ENCODE peak calls at places on chromosomes 3 and 15, in ten cellular contexts. F, A, X, D, T, Z, Y, R, P and O are unnamed samples.

GRCh38 chr15:54212635-54213034 is 234.4 kb downstream of the UNC13C start:
- DNase-seq in T (no peak), A (no peak), Y (no peak), D (no peak), F (no peak), Z (no peak), P (no peak), X (no peak), R (no peak), O (no peak)

GRCh38 chr3:114706591-114707224 is 412.9 kb downstream of the TIGIT start:
- DNase-seq in Y (peak; percentile 62), R (peak; percentile 28), P (peak; percentile 16), T (no peak), A (peak; percentile 86), D (no peak), F (no peak), Z (peak; percentile 94), X (peak; percentile 88), O (no peak)

GRCh38 chr15:49370782-49371181 is 52.3 kb upstream of the FGF7 start:
- DNase-seq in X (peak; percentile 13), A (peak; percentile 39), P (no peak), F (no peak), Y (no peak), Z (no peak), D (no peak), R (no peak), T (no peak), O (no peak)

GRCh38 chr3:167940241-167940640 is 155.5 kb downstream of the GOLIM4 start:
- DNase-seq in P (no peak), F (no peak), X (no peak), A (no peak), R (no peak), D (no peak), Z (no peak), T (no peak), Y (no peak), O (no peak)

GRCh38 chr15:67836134-67836455 is 3.8 kb downstream of the RNU6-1 start:
- DNase-seq in R (no peak), T (no peak), A (no peak), P (no peak), D (no peak), X (no peak), Y (no peak), Z (no peak), F (no peak), O (peak; percentile 30)

GRCh38 chr3:73868688-73869315 is 244.1 kb upstream of the PDZRN3 start:
- DNase-seq in A (peak; percentile 38), P (peak; percentile 18), X (no peak), R (no peak), T (no peak), Z (peak; percentile 12), D (no peak), F (peak; percentile 14), Y (peak; percentile 66), O (peak; percentile 49)

GRCh38 chr3:174397848-174398247 is 461.3 kb upstream of the NAALADL2 start:
- DNase-seq in X (peak; percentile 22), T (no peak), Z (peak; percentile 1), R (no peak), F (no peak), Y (no peak), P (no peak), A (peak; percentile 50), D (no peak), O (no peak)

GRCh38 chr15:76433798-76434400 is 97.3 kb downstream of the ISL2 start:
- DNase-seq in X (no peak), A (peak; percentile 9), T (no peak), Z (no peak), R (no peak), P (no peak), F (no peak), Y (no peak), D (no peak), O (no peak)

GRCh38 chr3:195012100-195012499 is 258.9 kb downstream of the XXYLT1 start:
- DNase-seq in A (no peak), F (no peak), T (no peak), Z (no peak), P (no peak), Y (no peak), R (no peak), X (no peak), D (no peak), O (peak; percentile 36)

GRCh38 chr3:115169808-115170207 is 22.7 kb upstream of the ZBTB20 start:
- DNase-seq in Y (no peak), R (no peak), D (no peak), A (no peak), X (no peak), Z (no peak), T (no peak), P (no peak), F (no peak), O (no peak)

GRCh38 chr15:41919954-41920538 is 26.2 kb upstream of the SPTBN5 start:
- DNase-seq in R (no peak), T (no peak), X (no peak), F (peak; percentile 75), A (peak; percentile 97), Z (no peak), D (no peak), Y (peak; percentile 85), P (no peak), O (no peak)

GRCh38 chr3:123042413-123042812 is 14.8 kb upstream of the SEMA5B start:
- DNase-seq in Y (no peak), F (no peak), R (no peak), T (no peak), Z (no peak), P (no peak), A (no peak), D (no peak), X (no peak), O (no peak)

GRCh38 chr3:39150170-39150802 is 3.1 kb downstream of the CSRNP1 start:
- DNase-seq in Z (no peak), D (peak; percentile 21), T (no peak), X (no peak), Y (no peak), A (no peak), F (no peak), P (no peak), R (no peak), O (no peak)

GRCh38 chr3:194961149-194961548 is 275.5 kb downstream of the FAM43A start:
- DNase-seq in X (no peak), P (no peak), F (no peak), Y (no peak), Z (no peak), R (no peak), D (peak; percentile 13), A (no peak), T (no peak), O (no peak)

DNA sequence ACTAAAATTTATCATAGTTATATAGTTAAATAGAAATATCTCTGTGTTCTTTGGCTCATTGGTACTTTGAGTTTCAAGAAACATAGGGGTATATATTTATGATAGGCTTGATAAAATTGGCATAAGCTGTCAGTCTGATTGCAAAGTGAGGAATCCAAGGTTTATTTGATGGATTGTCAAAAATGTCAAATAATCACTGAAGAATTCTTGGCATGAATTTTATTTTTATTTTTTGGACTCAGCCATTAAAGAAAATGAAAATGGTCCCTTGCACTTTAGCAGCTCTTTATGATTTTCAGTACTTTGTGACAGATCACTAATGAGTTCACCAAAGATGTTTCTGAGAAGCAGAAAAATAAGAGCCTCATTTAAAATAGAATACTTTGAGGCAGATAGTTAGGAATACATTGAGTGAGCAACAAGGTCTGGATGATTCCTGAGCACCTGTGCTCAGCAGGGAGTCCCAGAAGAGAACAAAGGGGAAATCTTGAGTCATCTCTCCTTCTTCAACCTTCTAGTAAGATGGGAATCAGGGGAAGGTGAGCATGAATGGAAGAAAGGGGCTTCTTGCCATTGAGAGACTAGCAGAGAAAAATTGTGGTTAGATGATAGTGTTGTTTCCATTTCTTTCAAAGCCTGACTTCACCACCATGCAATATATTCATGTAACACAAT is 85.3 kb upstream of the VEPH1 start:
- DNase-seq in D (no peak), F (no peak), T (no peak), A (no peak), Z (no peak), X (no peak), Y (no peak), R (no peak), P (no peak), O (no peak)
- H3K27me3 ChIP-seq in D (no peaks in the 10 kb centered on the region), F (no peaks in the 10 kb centered on the region), T (no peaks in the 10 kb centered on the region), A (peaks cover 15% of the 10 kb centered on the region), Z (no peaks in the 10 kb centered on the region), X (no peaks in the 10 kb centered on the region), Y (no peaks in the 10 kb centered on the region), R (no peaks in the 10 kb centered on the region), P (no peaks in the 10 kb centered on the region), O (no peaks in the 10 kb centered on the region)

GRCh38 chr15:78264304-78265136 is at the start of gene DNAJA4:
- DNase-seq in X (no peak), P (peak; percentile 54), A (no peak), Y (peak; percentile 67), R (peak; percentile 27), F (peak; percentile 49), Z (no peak), D (peak; percentile 32), T (peak; percentile 82), O (peak; percentile 77)

GRCh38 chr15:78265752-78266224 is 1.4 kb downstream of the DNAJA4 start:
- DNase-seq in Y (no peak), T (no peak), R (peak; percentile 79), Z (no peak), D (no peak), F (no peak), X (no peak), P (no peak), A (peak; percentile 76), O (no peak)

GRCh38 chr15:78263351-78263781 is 996 bp upstream of the DNAJA4 start:
- DNase-seq in X (no peak), A (no peak), R (no peak), P (no peak), D (no peak), Z (no peak), Y (no peak), T (no peak), F (no peak), O (no peak)

GRCh38 chr15:78265137-78265460 is 737 bp downstream of the DNAJA4 start:
- DNase-seq in F (no peak), P (no peak), T (no peak), R (peak; percentile 32), Z (no peak), D (no peak), A (no peak), X (no peak), Y (no peak), O (no peak)

GRCh38 chr15:78263907-78264303 is 457 bp upstream of the DNAJA4 start:
- DNase-seq in D (no peak), R (no peak), X (no peak), Z (no peak), P (no peak), T (no peak), F (no peak), A (no peak), Y (no peak), O (peak; percentile 70)
- TF ChIP-seq POLR2A in D (no peak), R (no peak), X (no peak), Z (no peak), P (no peak), T (no peak), F (no peak), A (no peak), Y (no peak), O (no peak)

GRCh38 chr3:183180105-183180763 is 17.7 kb upstream of the LAMP3 start:
- DNase-seq in X (no peak), D (no peak), P (no peak), Y (no peak), R (no peak), F (no peak), A (no peak), Z (no peak), T (no peak), O (no peak)
- H3K27me3 ChIP-seq in X (no peaks in the 10 kb centered on the region), D (peaks cover 23% of the 10 kb centered on the region), P (no peaks in the 10 kb centered on the region), Y (peaks cover 8% of the 10 kb centered on the region), R (peaks cover 22% of the 10 kb centered on the region), F (no peaks in the 10 kb centered on the region), A (peaks cover 42% of the 10 kb centered on the region), Z (peaks cover 8% of the 10 kb centered on the region), T (peaks cover 44% of the 10 kb centered on the region), O (peaks cover 12% of the 10 kb centered on the region)

GRCh38 chr15:75347222-75348033 is 589 bp downstream of the NEIL1 start:
- DNase-seq in F (peak; percentile 62), A (no peak), P (peak; percentile 52), X (peak; percentile 16), R (no peak), T (peak; percentile 84), Z (no peak), D (no peak), Y (peak; percentile 71), O (peak; percentile 83)
- TF ChIP-seq POLR2A in F (peak; percentile 24), A (no peak), P (no peak), X (no peak), R (no peak), T (no peak), Z (no peak), D (no peak), Y (peak; percentile 64), O (no peak)